ENCODE peak calls at places on chromosome 4, in seven cellular contexts. U is activated T-helper 1 cell treated with anti-CD3 and anti-CD28 coated beads, Interleukin-2, amount 50 U/mL, for 16 hours; E is RKO; H is heart right ventricle; A is tibial artery; J is RWPE1; Q is posterior vena cava. P is an unnamed sample.

GRCh38 chr4:76430519-76431388 is 4.3 kb upstream of the SHROOM3 start:
- DNase-seq in U (no peak), E (peak; percentile 61), H (no peak), A (no peak), J (peak; percentile 63), Q (no peak), P (no peak)

GRCh38 chr4:52713456-52713937 is 37.7 kb downstream of the ERVMER34-1 start:
- DNase-seq in U (no peak), E (peak; percentile 46), H (no peak), A (no peak), J (no peak), Q (no peak), P (no peak)

GRCh38 chr4:78310732-78311100 is 240.9 kb upstream of the ANXA3 start:
- DNase-seq in U (no peak), E (no peak), H (no peak), A (no peak), J (no peak), Q (no peak), P (no peak)

GRCh38 chr4:95381843-95382580 is 166.8 kb downstream of the UNC5C start:
- DNase-seq in U (no peak), E (no peak), H (no peak), A (no peak), J (no peak), Q (no peak), P (no peak)

GRCh38 chr4:125168531-125168930 is 146.2 kb upstream of the FAT4 start:
- DNase-seq in U (no peak), E (no peak), H (no peak), A (no peak), J (no peak), Q (no peak), P (no peak)

GRCh38 chr4:127421418-127421817 is 211.3 kb upstream of the INTU start:
- DNase-seq in U (no peak), E (no peak), H (no peak), A (no peak), J (no peak), Q (no peak), P (no peak)

GRCh38 chr4:162839814-162840213 is 326.9 kb downstream of the NAF1 start:
- DNase-seq in U (no peak), E (no peak), H (no peak), A (no peak), J (no peak), Q (no peak), P (no peak)

GRCh38 chr4:77819409-77819835 is 254 bp upstream of the CNOT6L start:
- DNase-seq in U (peak; percentile 76), E (no peak), H (peak; percentile 80), A (no peak), J (peak; percentile 29), Q (no peak), P (no peak)

GRCh38 chr4:101153653-101154052 is 193.7 kb downstream of the PPP3CA start:
- DNase-seq in U (no peak), E (no peak), H (no peak), A (no peak), J (no peak), Q (no peak), P (no peak)

GRCh38 chr4:77927991-77928925 is 65.6 kb downstream of the MRPL1 start:
- DNase-seq in U (no peak), E (no peak), H (no peak), A (no peak), J (peak; percentile 48), Q (no peak), P (no peak)

GRCh38 chr4:185708348-185708747 is 103.6 kb downstream of the SORBS2 start:
- DNase-seq in U (no peak), E (peak; percentile 13), H (no peak), A (no peak), J (peak; percentile 32), Q (no peak), P (no peak)

GRCh38 chr4:123746981-123747380 is 350.4 kb downstream of the SPRY1 start:
- DNase-seq in U (no peak), E (no peak), H (no peak), A (no peak), J (no peak), Q (no peak), P (no peak)

GRCh38 chr4:40152642-40153041 is 44.2 kb upstream of the RHOH start:
- DNase-seq in U (no peak), E (no peak), H (no peak), A (no peak), J (no peak), Q (no peak), P (no peak)

GRCh38 chr4:69154021-69154420 is 57.7 kb downstream of the UGT2B7 start:
- DNase-seq in U (no peak), E (no peak), H (no peak), A (no peak), J (no peak), Q (no peak), P (no peak)

GRCh38 chr4:24794916-24795665 is at the start of gene SOD3:
- DNase-seq in U (no peak), E (no peak), H (peak; percentile 80), A (peak; percentile 88), J (no peak), Q (peak; percentile 94), P (no peak)

GRCh38 chr4:3427706-3428446 is 13.9 kb upstream of the HGFAC start:
- DNase-seq in U (no peak), E (no peak), H (no peak), A (no peak), J (no peak), Q (no peak), P (no peak)

GRCh38 chr4:186685744-186686143 is 37.9 kb downstream of the FAT1 start:
- DNase-seq in U (no peak), E (peak; percentile 74), H (no peak), A (no peak), J (peak; percentile 63), Q (no peak), P (no peak)

GRCh38 chr4:61162116-61162515 is 38.0 kb upstream of the ADGRL3 start:
- DNase-seq in U (no peak), E (no peak), H (no peak), A (no peak), J (no peak), Q (no peak), P (no peak)

GRCh38 chr4:124167602-124168001 is 544.9 kb downstream of the ANKRD50 start:
- DNase-seq in U (no peak), E (no peak), H (no peak), A (peak; percentile 24), J (no peak), Q (no peak), P (no peak)